ENCODE peak calls at places on chromosomes 16 and 17, in four cellular contexts. K is T-cell, V is C1 segment of cervical spinal cord, J is uterus. F is an unnamed sample.

GRCh38 chr17:31834448-31834847 is 24.6 kb downstream of the COPRS start:
- DNase-seq in V (no peak), K (no peak), J (no peak), F (no peak)

GRCh38 chr16:57770361-57770760 is 31.9 kb downstream of the KIFC3 start:
- DNase-seq in V (no peak), K (no peak), J (no peak), F (no peak)

GRCh38 chr16:8675183-8676159 is 1.1 kb downstream of the ABAT start:
- DNase-seq in J (no peak), V (no peak), K (peak), F (no peak)

GRCh38 chr16:72990003-72990521 is 57.9 kb downstream of the ZFHX3 start:
- DNase-seq in V (peak), J (peak), K (no peak), F (peak)

GRCh38 chr17:3639981-3640596 is 3.5 kb downstream of the CTNS start:
- DNase-seq in K (no peak), V (no peak), J (no peak), F (no peak)

GRCh38 chr16:14358697-14359305 is 271.3 kb downstream of the PARN start:
- DNase-seq in J (no peak), K (no peak), V (no peak), F (no peak)

GRCh38 chr17:8273884-8274444 is 14.5 kb upstream of the RANGRF start:
- DNase-seq in K (no peak), V (no peak), J (no peak), F (no peak)

GRCh38 chr17:64004903-64005733 is 7.0 kb downstream of the PRR29 start:
- DNase-seq in V (no peak), K (no peak), J (no peak), F (no peak)

F was measured in occipital lobe.